ENCODE peak calls at places on chromosomes 1 and 21, in four cellular contexts. L is type B pancreatic cell; V is right lobe of liver; N is stimulated activated CD8-positive, alpha-beta memory T cell treated with anti-CD3 and anti-CD28 coated beads, Interleukin-4, amount 100 ng/mL, for 4 hours. T is an unnamed sample.

GRCh38 chr21:39007532-39007931 is 175.7 kb downstream of the PSMG1 start:
- DNase-seq in V (no peak), L (no peak), N (no peak), T (no peak)

GRCh38 chr1:145758575-145758974 is 39.3 kb downstream of the CD160 start:
- DNase-seq in L (no peak), N (no peak), V (no peak), T (no peak)

GRCh38 chr1:165876121-165876520 is 48.7 kb downstream of the UCK2 start:
- DNase-seq in V (no peak), N (no peak), L (no peak), T (no peak)

GRCh38 chr21:27371688-27372331 is 404.9 kb upstream of the ADAMTS5 start:
- DNase-seq in N (no peak), L (no peak), V (no peak), T (no peak)

GRCh38 chr1:109873278-109874175 is 37.1 kb upstream of the CSF1 start:
- DNase-seq in N (no peak), V (no peak), L (no peak), T (no peak)

GRCh38 chr21:35303085-35303484 is 254.0 kb upstream of the RUNX1 start:
- DNase-seq in L (no peak), V (no peak), N (no peak), T (no peak)

GRCh38 chr1:181166377-181167196 is 78.1 kb downstream of the IER5 start:
- DNase-seq in L (peak), V (peak), N (peak), T (peak)

GRCh38 chr1:157968951-157969350 is 24.5 kb upstream of the KIRREL1 start:
- DNase-seq in V (no peak), N (no peak), L (no peak), T (no peak)

GRCh38 chr1:69172003-69173000 is 395.4 kb upstream of the LRRC7 start:
- DNase-seq in L (no peak), V (no peak), N (no peak), T (no peak)

GRCh38 chr1:78005755-78006154 is 1.0 kb downstream of the DNAJB4 start:
- DNase-seq in L (no peak), N (no peak), V (no peak), T (no peak)

T was measured in activated naive CD8-positive, alpha-beta T cell treated with anti-CD3 and anti-CD28 coated beads, Interleukin-2, amount 50 U/mL, for 16 hours.